ENCODE peak calls at places on chromosome 16, in six cellular contexts. D is uterus; I is CD8-positive, alpha-beta memory T cell; T is HFF-Myc; F is adrenal gland; V is NCI-H1048. A is an unnamed sample.

GRCh38 chr16:53022374-53022773 is 30.3 kb downstream of the CHD9NB start:
- DNase-seq in D (no peak), I (no peak), T (peak; percentile 24), F (peak; percentile 38), V (no peak), A (no peak)

GRCh38 chr16:70754874-70755600 is 45.9 kb downstream of the VAC14 start:
- DNase-seq in D (no peak), I (no peak), T (no peak), F (no peak), V (no peak), A (no peak)

GRCh38 chr16:5461574-5461973 is 364.0 kb upstream of the EEF2KMT start:
- DNase-seq in D (no peak), I (no peak), T (no peak), F (no peak), V (no peak), A (no peak)

GRCh38 chr16:67169011-67169451 is 1.3 kb upstream of the NOL3 start:
- DNase-seq in D (no peak), I (no peak), T (no peak), F (peak; percentile 33), V (no peak), A (no peak)

GRCh38 chr16:67677712-67678111 is 11.1 kb downstream of the C16orf86 start:
- DNase-seq in D (no peak), I (no peak), T (no peak), F (no peak), V (no peak), A (no peak)

GRCh38 chr16:56632160-56632847 is at the start of gene MT1M:
- DNase-seq in D (peak; percentile 58), I (no peak), T (no peak), F (peak; percentile 48), V (no peak), A (no peak)

GRCh38 chr16:74578433-74578832 is 28.5 kb downstream of the GLG1 start:
- DNase-seq in D (no peak), I (no peak), T (no peak), F (no peak), V (no peak), A (no peak)

GRCh38 chr16:88856122-88856827 is 472 bp downstream of the GALNS start:
- DNase-seq in D (peak; percentile 42), I (peak; percentile 10), T (no peak), F (peak; percentile 43), V (no peak), A (no peak)

GRCh38 chr16:84618428-84619102 is 687 bp upstream of the COTL1 start:
- DNase-seq in D (peak; percentile 59), I (no peak), T (peak; percentile 78), F (peak; percentile 52), V (no peak), A (no peak)

GRCh38 chr16:56517206-56517605 is 2.6 kb downstream of the BBS2 start:
- DNase-seq in D (no peak), I (no peak), T (no peak), F (no peak), V (no peak), A (no peak)

GRCh38 chr16:60642956-60643355 is 1393.3 kb downstream of the CDH8 start:
- DNase-seq in D (no peak), I (no peak), T (no peak), F (no peak), V (no peak), A (no peak)

GRCh38 chr16:89430436-89431157 is 59.8 kb downstream of the ANKRD11 start:
- DNase-seq in D (no peak), I (no peak), T (no peak), F (no peak), V (no peak), A (no peak)

GRCh38 chr16:50653633-50654524 is 27.2 kb downstream of the SNX20 start:
- DNase-seq in D (no peak), I (no peak), T (no peak), F (no peak), V (no peak), A (no peak)

GRCh38 chr16:86575754-86576557 is 2.4 kb upstream of the FOXL1 start:
- DNase-seq in D (peak; percentile 47), I (no peak), T (peak; percentile 88), F (peak; percentile 65), V (no peak), A (no peak)

GRCh38 chr16:11614587-11615175 is 28.0 kb upstream of the LITAF start:
- DNase-seq in D (no peak), I (no peak), T (no peak), F (no peak), V (no peak), A (no peak)

GRCh38 chr16:15556130-15556529 is 86.8 kb downstream of the MARF1 start:
- DNase-seq in D (no peak), I (no peak), T (no peak), F (no peak), V (no peak), A (no peak)

GRCh38 chr16:16127469-16128116 is 95.7 kb downstream of the ABCC6 start:
- DNase-seq in D (peak; percentile 74), I (peak; percentile 46), T (peak; percentile 27), F (peak; percentile 81), V (no peak), A (peak; percentile 54)

GRCh38 chr16:75258807-75259141 is 7.3 kb upstream of the BCAR1 start:
- DNase-seq in D (no peak), I (no peak), T (no peak), F (no peak), V (no peak), A (no peak)

GRCh38 chr16:49521706-49522325 is 148.2 kb downstream of the C16orf78 start:
- DNase-seq in D (no peak), I (no peak), T (no peak), F (no peak), V (no peak), A (no peak)

A was measured in natural killer cell.